ENCODE peak calls at places on chromosomes 7 and 10, in seven cellular contexts. N is activated CD8-positive, alpha-beta T cell treated with anti-CD3 and anti-CD28 coated beads for 36 hours; J is AG09319; Z is ACHN; M is left ventricle myocardium inferior; O is activated CD4-positive, CD25-positive, alpha-beta regulatory T cell; W is stimulated activated CD4-positive, alpha-beta T cell treated with anti-CD3 and anti-CD28 coated beads, Interleukin-1b, Interleukin-23, amount 100 ng/mL, for 4 hours. S is an unnamed sample.

GRCh38 chr7:79604841-79605240 is 151.4 kb upstream of the MAGI2 start:
- DNase-seq in W (no peak), J (no peak), Z (no peak), O (no peak), M (no peak), N (no peak), S (no peak)

GRCh38 chr7:149414745-149415390 is 46.0 kb downstream of the ZNF777 start:
- DNase-seq in M (peak), W (peak), J (peak), N (peak), O (peak), Z (no peak), S (no peak)

GRCh38 chr10:5089869-5090268 is 4.3 kb upstream of the AKR1C3 start:
- DNase-seq in J (no peak), O (no peak), M (no peak), N (peak), Z (peak), W (no peak), S (no peak)

GRCh38 chr7:2937701-2938513 is 93.8 kb upstream of the GNA12 start:
- DNase-seq in M (no peak), J (no peak), Z (no peak), O (no peak), W (no peak), N (no peak), S (no peak)

GRCh38 chr7:101391991-101392390 is 29.3 kb downstream of the COL26A1 start:
- DNase-seq in N (no peak), O (no peak), W (no peak), J (no peak), M (no peak), Z (no peak), S (no peak)

GRCh38 chr7:4857189-4857588 is 4.6 kb downstream of the PAPOLB start:
- DNase-seq in M (no peak), O (no peak), Z (no peak), J (no peak), W (no peak), N (no peak), S (no peak)

GRCh38 chr10:83886871-83887270 is 252.4 kb upstream of the GHITM start:
- DNase-seq in J (no peak), W (no peak), O (no peak), N (no peak), Z (no peak), M (no peak), S (no peak)

GRCh38 chr10:112166800-112167199 is 16.8 kb downstream of the GPAM start:
- DNase-seq in O (no peak), N (no peak), M (no peak), Z (no peak), W (no peak), J (no peak), S (no peak)

GRCh38 chr10:96632974-96633373 is 46.2 kb upstream of the TM9SF3 start:
- DNase-seq in M (no peak), Z (no peak), W (no peak), J (no peak), O (no peak), N (no peak), S (no peak)